ENCODE peak calls at places on chromosomes 3 and 15, in eight cellular contexts. F is Calu3, V is endodermal cell, W is GM20000, I is suprapubic skin, E is lower leg skin, J is A549, C is astrocyte of the spinal cord. S is an unnamed sample.

GRCh38 chr15:70093481-70094309 is 4.0 kb downstream of the TLE3 start:
- DNase-seq in F (peak), V (peak), W (peak), I (no peak), E (peak), J (no peak), C (peak), S (no peak)

GRCh38 chr3:151895881-151896661 is 22.6 kb downstream of the SUCNR1 start:
- DNase-seq in F (no peak), V (no peak), W (no peak), I (no peak), E (no peak), J (no peak), C (no peak), S (no peak)

GRCh38 chr15:53836618-53837017 is 77.2 kb upstream of the WDR72 start:
- DNase-seq in F (no peak), V (no peak), W (no peak), I (no peak), E (no peak), J (no peak), C (no peak), S (no peak)

GRCh38 chr3:16704938-16705337 is 99.7 kb upstream of the DAZL start:
- DNase-seq in F (no peak), V (no peak), W (no peak), I (no peak), E (no peak), J (no peak), C (no peak), S (no peak)

GRCh38 chr15:87929835-87930234 is 326.7 kb downstream of the NTRK3 start:
- DNase-seq in F (no peak), V (peak), W (no peak), I (no peak), E (no peak), J (no peak), C (no peak), S (no peak)

GRCh38 chr15:39581501-39582285 is 814 bp downstream of the THBS1 start:
- DNase-seq in F (peak), V (peak), W (no peak), I (no peak), E (peak), J (peak), C (peak), S (no peak)

GRCh38 chr15:31304736-31305365 is 21.8 kb upstream of the KLF13 start:
- DNase-seq in F (no peak), V (peak), W (peak), I (no peak), E (peak), J (no peak), C (no peak), S (peak)

GRCh38 chr15:31609243-31609642 is 282.6 kb downstream of the KLF13 start:
- DNase-seq in F (no peak), V (peak), W (no peak), I (no peak), E (no peak), J (no peak), C (no peak), S (no peak)

GRCh38 chr15:73954188-73955145 is 28.2 kb downstream of the LOXL1 start:
- DNase-seq in F (no peak), V (peak), W (no peak), I (no peak), E (no peak), J (no peak), C (no peak), S (no peak)

GRCh38 chr15:70726753-70727152 is 36.6 kb downstream of the UACA start:
- DNase-seq in F (no peak), V (no peak), W (no peak), I (no peak), E (no peak), J (no peak), C (peak), S (no peak)

GRCh38 chr3:146403792-146404191 is 65.6 kb downstream of the PLSCR2 start:
- DNase-seq in F (no peak), V (no peak), W (no peak), I (no peak), E (no peak), J (no peak), C (no peak), S (no peak)

GRCh38 chr15:71083349-71083748 is 31.9 kb upstream of the THSD4 start:
- DNase-seq in F (no peak), V (no peak), W (no peak), I (no peak), E (no peak), J (no peak), C (peak), S (no peak)

GRCh38 chr3:133887075-133887950 is 8.4 kb downstream of the RAB6B start:
- DNase-seq in F (no peak), V (peak), W (no peak), I (no peak), E (peak), J (no peak), C (no peak), S (peak)

GRCh38 chr3:49132437-49133225 is at the start of gene LAMB2:
- DNase-seq in F (peak), V (peak), W (no peak), I (peak), E (peak), J (peak), C (peak), S (peak)

GRCh38 chr15:29925227-29926082 is 103.2 kb upstream of the TJP1 start:
- DNase-seq in F (peak), V (peak), W (peak), I (no peak), E (peak), J (peak), C (peak), S (peak)

GRCh38 chr3:115325539-115325938 is 178.5 kb upstream of the ZBTB20 start:
- DNase-seq in F (peak), V (peak), W (peak), I (no peak), E (no peak), J (no peak), C (peak), S (no peak)

GRCh38 chr3:138124188-138124587 is 8.0 kb downstream of the A4GNT start:
- DNase-seq in F (no peak), V (no peak), W (no peak), I (no peak), E (peak), J (no peak), C (no peak), S (no peak)
- TF ChIP-seq CTCF in F (no peak), V (no peak), W (no peak), I (no peak), E (no peak), J (no peak), C (no peak), S (no peak)

DNA sequence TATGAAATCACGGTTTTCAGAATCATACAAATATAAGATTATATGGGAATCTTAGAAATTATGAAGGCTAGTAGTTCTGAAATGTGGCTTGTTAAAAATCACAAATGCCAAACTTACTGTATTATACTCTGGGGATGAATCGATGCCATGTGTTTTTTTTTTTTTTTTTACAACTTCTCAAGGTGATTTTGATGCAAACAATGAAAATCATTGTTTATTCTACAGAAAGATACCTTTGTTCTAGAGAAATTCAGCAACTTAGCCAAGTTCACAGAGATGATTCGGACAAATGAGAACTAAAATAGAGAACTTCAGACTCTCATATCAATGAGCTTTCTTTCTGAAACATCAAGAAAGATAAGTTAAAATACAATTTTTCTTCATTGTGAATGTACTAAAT is 92.0 kb downstream of the ZPLD1 start:
- DNase-seq in F (no peak), V (no peak), W (no peak), I (no peak), E (no peak), J (no peak), C (no peak), S (no peak)
- TF ChIP-seq CTCF in F (no peak), V (no peak), W (no peak), I (no peak), E (no peak), J (no peak), C (no peak), S (no peak)

GRCh38 chr3:54085936-54086335 is 36.4 kb upstream of the CACNA2D3 start:
- DNase-seq in F (no peak), V (no peak), W (no peak), I (no peak), E (no peak), J (no peak), C (no peak), S (no peak)

GRCh38 chr3:54083901-54084300 is 38.5 kb upstream of the CACNA2D3 start:
- DNase-seq in F (no peak), V (no peak), W (no peak), I (no peak), E (no peak), J (no peak), C (no peak), S (no peak)

GRCh38 chr3:54086639-54087405 is 35.5 kb upstream of the CACNA2D3 start:
- DNase-seq in F (no peak), V (no peak), W (no peak), I (no peak), E (no peak), J (no peak), C (no peak), S (no peak)

GRCh38 chr3:54087581-54088410 is 34.6 kb upstream of the CACNA2D3 start:
- DNase-seq in F (no peak), V (peak), W (no peak), I (no peak), E (no peak), J (no peak), C (no peak), S (no peak)
- TF ChIP-seq CTCF in F (no peak), V (peak), W (no peak), I (no peak), E (no peak), J (no peak), C (no peak), S (no peak)

GRCh38 chr3:121718205-121718846 is 31.2 kb downstream of the GOLGB1 start:
- DNase-seq in F (no peak), V (no peak), W (no peak), I (no peak), E (no peak), J (no peak), C (no peak), S (no peak)
- TF ChIP-seq CTCF in F (no peak), V (no peak), W (no peak), I (no peak), E (no peak), J (no peak), C (no peak), S (no peak)

GRCh38 chr3:140552403-140552802 is 125.5 kb upstream of the TRIM42 start:
- DNase-seq in F (no peak), V (peak), W (no peak), I (no peak), E (no peak), J (no peak), C (no peak), S (no peak)
- TF ChIP-seq CTCF in F (no peak), V (peak), W (no peak), I (no peak), E (no peak), J (no peak), C (no peak), S (peak)

GRCh38 chr3:128170866-128171516 is 17.7 kb downstream of the EEFSEC start:
- DNase-seq in F (peak), V (peak), W (no peak), I (no peak), E (peak), J (peak), C (peak), S (no peak)
- TF ChIP-seq CTCF in F (peak), V (peak), W (no peak), I (peak), E (no peak), J (peak), C (peak), S (peak)

GRCh38 chr3:71581981-71582611 is 1.4 kb downstream of the FOXP1 start:
- DNase-seq in F (peak), V (peak), W (peak), I (peak), E (peak), J (no peak), C (peak), S (peak)

GRCh38 chr3:71582612-71583568 is 638 bp downstream of the FOXP1 start:
- DNase-seq in F (peak), V (peak), W (peak), I (peak), E (peak), J (no peak), C (peak), S (peak)

GRCh38 chr3:71579934-71580318 is 3.6 kb downstream of the FOXP1 start:
- DNase-seq in F (no peak), V (no peak), W (no peak), I (no peak), E (no peak), J (no peak), C (peak), S (no peak)

GRCh38 chr3:71580636-71581215 is 2.8 kb downstream of the FOXP1 start:
- DNase-seq in F (no peak), V (no peak), W (no peak), I (no peak), E (no peak), J (no peak), C (peak), S (no peak)

GRCh38 chr3:71581451-71581980 is 2.0 kb downstream of the FOXP1 start:
- DNase-seq in F (peak), V (peak), W (peak), I (peak), E (peak), J (no peak), C (peak), S (peak)
- TF ChIP-seq CTCF in F (no peak), V (no peak), W (no peak), I (no peak), E (no peak), J (no peak), C (no peak), S (no peak)

GRCh38 chr3:1348547-1348946 is 255.7 kb downstream of the CNTN6 start:
- DNase-seq in F (no peak), V (no peak), W (no peak), I (no peak), E (no peak), J (no peak), C (peak), S (no peak)
- TF ChIP-seq CTCF in F (no peak), V (peak), W (no peak), I (no peak), E (no peak), J (no peak), C (no peak), S (peak)

GRCh38 chr3:177361042-177361938 is 164.0 kb upstream of the TBL1XR1 start:
- DNase-seq in F (no peak), V (no peak), W (no peak), I (no peak), E (no peak), J (no peak), C (no peak), S (no peak)

GRCh38 chr3:177358085-177358967 is 161.0 kb upstream of the TBL1XR1 start:
- DNase-seq in F (peak), V (peak), W (peak), I (no peak), E (peak), J (peak), C (peak), S (no peak)

GRCh38 chr3:177357352-177358084 is 160.2 kb upstream of the TBL1XR1 start:
- DNase-seq in F (peak), V (peak), W (no peak), I (no peak), E (no peak), J (peak), C (peak), S (no peak)

GRCh38 chr3:177358968-177359600 is 161.8 kb upstream of the TBL1XR1 start:
- DNase-seq in F (peak), V (peak), W (peak), I (peak), E (no peak), J (peak), C (peak), S (no peak)

DNA sequence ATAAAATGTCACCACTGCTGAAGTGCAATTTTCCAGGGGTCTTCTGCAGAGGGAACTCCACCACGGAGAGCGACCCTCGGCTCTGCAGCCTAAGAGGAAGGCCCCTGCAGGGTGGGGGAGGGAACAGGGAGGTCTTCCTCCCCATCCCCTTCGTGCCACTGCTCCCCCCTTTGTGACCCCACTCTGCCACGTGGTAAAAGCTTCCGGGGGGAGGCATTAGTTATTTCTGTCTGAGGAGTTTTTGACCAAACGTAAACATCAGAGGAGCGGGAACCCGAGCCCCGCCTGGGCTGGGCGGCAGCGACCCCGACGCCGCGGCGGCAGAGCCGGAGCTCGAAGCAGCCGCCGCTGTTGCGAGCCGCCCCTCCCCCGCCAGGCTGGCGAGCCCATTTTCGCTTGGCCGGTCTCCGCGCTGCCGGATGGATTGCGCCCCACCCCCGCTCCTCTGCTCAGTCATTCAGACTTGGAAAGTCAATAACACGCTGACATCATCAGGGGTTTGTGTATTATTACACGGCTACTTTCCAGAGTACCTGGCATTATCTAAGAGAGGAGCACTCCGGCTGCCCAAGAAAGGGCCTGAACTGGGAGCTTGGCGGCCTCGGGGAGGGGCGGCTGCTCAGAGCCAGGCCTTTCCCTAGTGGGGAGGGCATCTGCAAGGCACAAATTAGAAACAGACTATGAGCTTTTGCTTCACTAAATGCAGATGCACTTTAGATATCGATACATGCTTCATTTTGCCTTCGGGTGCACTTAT is 162.5 kb upstream of the TBL1XR1 start:
- DNase-seq in F (peak), V (peak), W (peak), I (peak), E (peak), J (peak), C (peak), S (peak)
- TF ChIP-seq CTCF in F (no peak), V (no peak), W (no peak), I (no peak), E (no peak), J (no peak), C (no peak), S (peak)

S was measured in osteocyte.